ENCODE peak calls at places on chromosomes 6 and 20, in five cellular contexts. N is GM12891, X is GM12878, O is H1, K is HepG2. W is an unnamed sample.

GRCh38 chr20:34553366-34553867 is 5.1 kb upstream of the MAP1LC3A start:
- DNase-seq in K (no peak), N (no peak), O (no peak), X (no peak), W (no peak)

GRCh38 chr6:73299171-73300073 is 36.4 kb upstream of the KHDC1 start:
- DNase-seq in O (no peak), K (no peak), N (no peak), X (no peak), W (no peak)

GRCh38 chr6:19697744-19698290 is 139.4 kb upstream of the ID4 start:
- DNase-seq in K (no peak), O (no peak), X (no peak), N (no peak), W (no peak)

GRCh38 chr6:7902221-7902620 is 8.4 kb downstream of the TXNDC5 start:
- DNase-seq in X (no peak), K (no peak), O (no peak), N (no peak), W (no peak)

GRCh38 chr20:10357974-10358373 is 76.0 kb downstream of the MKKS start:
- DNase-seq in N (no peak), K (no peak), X (no peak), O (no peak), W (no peak)

GRCh38 chr20:57783956-57784837 is 74.4 kb upstream of the PMEPA1 start:
- DNase-seq in K (no peak), O (no peak), X (no peak), N (no peak), W (no peak)

GRCh38 chr6:9316831-9317230 is 881.5 kb upstream of the SLC35B3 start:
- DNase-seq in X (no peak), N (no peak), O (no peak), K (no peak), W (no peak)

GRCh38 chr6:116458264-116458663 is 2.9 kb upstream of the CALHM6 start:
- DNase-seq in X (no peak), O (no peak), K (no peak), N (no peak), W (no peak)

GRCh38 chr20:11799131-11799800 is 118.4 kb upstream of the BTBD3 start:
- DNase-seq in K (no peak), O (no peak), X (no peak), N (no peak), W (no peak)

GRCh38 chr6:73606428-73606827 is 47.4 kb downstream of the SLC17A5 start:
- DNase-seq in K (no peak), O (no peak), N (no peak), X (no peak), W (no peak)

GRCh38 chr20:49288784-49289696 is 11.2 kb upstream of the ZNFX1 start:
- DNase-seq in O (no peak), K (no peak), N (no peak), X (no peak), W (no peak)

GRCh38 chr20:49286689-49287551 is 9.1 kb upstream of the ZNFX1 start:
- DNase-seq in N (no peak), K (peak; percentile 79), O (no peak), X (no peak), W (no peak)

GRCh38 chr20:49288250-49288751 is 10.4 kb upstream of the ZNFX1 start:
- DNase-seq in K (no peak), N (no peak), O (no peak), X (no peak), W (no peak)

GRCh38 chr20:49285813-49286494 is 8.1 kb upstream of the ZNFX1 start:
- DNase-seq in K (no peak), N (no peak), X (no peak), O (no peak), W (no peak)

GRCh38 chr20:49287555-49288249 is 9.8 kb upstream of the ZNFX1 start:
- DNase-seq in N (no peak), X (no peak), O (no peak), K (peak; percentile 61), W (no peak)
- TF ChIP-seq POLR2AphosphoS5 in N (peak; percentile 62), X (no peak), O (peak; percentile 97), K (peak; percentile 53), W (peak; percentile 89)

DNA sequence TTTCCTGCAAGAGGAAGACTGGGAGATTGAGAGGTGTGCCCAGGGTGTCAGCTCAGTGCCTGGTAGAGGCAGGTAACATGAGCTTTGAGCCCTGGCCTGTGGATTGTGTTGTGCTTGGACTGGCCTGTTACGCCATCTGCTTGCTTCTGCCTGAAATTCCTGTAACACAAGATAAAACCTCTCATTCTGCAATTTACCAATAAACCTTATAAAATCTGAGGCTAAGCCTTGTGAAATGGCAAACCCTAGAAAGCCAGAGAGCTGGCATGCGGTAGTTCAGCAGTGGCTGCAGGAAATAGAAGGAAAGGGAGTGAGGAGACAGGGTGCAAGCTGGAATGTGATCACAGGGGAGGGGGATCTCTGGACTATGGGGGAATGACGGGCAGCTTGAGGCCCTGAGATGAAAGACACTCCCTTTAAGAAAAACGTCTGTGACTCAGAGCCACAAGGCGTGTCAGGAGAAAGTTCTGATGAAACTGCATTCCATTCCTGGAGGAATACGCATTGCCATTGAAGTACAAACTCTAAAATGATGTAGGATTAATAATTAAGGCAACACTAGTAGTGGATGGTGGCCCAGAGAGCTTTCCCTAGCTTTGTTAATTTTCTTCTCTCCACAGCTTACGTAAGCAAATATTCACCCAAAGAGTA is 26.3 kb upstream of the TFAP2A start:
- DNase-seq in K (peak; percentile 63), X (no peak), O (no peak), N (no peak), W (no peak)
- TF ChIP-seq TAF1 in K (no peak), X (no peak), O (no peak), N (no peak), W (no peak)

GRCh38 chr6:32973144-32973854 is 4.9 kb downstream of the BRD2 start:
- DNase-seq in K (peak; percentile 50), N (no peak), X (no peak), O (no peak), W (no peak)

GRCh38 chr6:32972353-32973143 is 4.2 kb downstream of the BRD2 start:
- DNase-seq in O (no peak), N (no peak), X (no peak), K (no peak), W (no peak)

GRCh38 chr6:32974541-32975308 is 6.3 kb downstream of the BRD2 start:
- DNase-seq in K (no peak), X (no peak), N (no peak), O (no peak), W (no peak)

GRCh38 chr6:32975886-32976285 is 7.5 kb downstream of the BRD2 start:
- DNase-seq in N (no peak), K (no peak), X (no peak), O (no peak), W (no peak)

GRCh38 chr6:32973934-32974333 is 5.5 kb downstream of the BRD2 start:
- DNase-seq in X (no peak), N (peak; percentile 33), K (no peak), O (no peak), W (no peak)
- TF ChIP-seq POLR2A in X (no peak), N (no peak), K (no peak), O (no peak), W (no peak)

GRCh38 chr20:8121666-8122065 is 10.4 kb upstream of the PLCB1 start:
- DNase-seq in K (no peak), N (no peak), O (no peak), X (no peak), W (no peak)

GRCh38 chr20:8124639-8125038 is 7.4 kb upstream of the PLCB1 start:
- DNase-seq in X (no peak), K (no peak), N (no peak), O (no peak), W (no peak)

GRCh38 chr20:8117636-8118413 is 14.2 kb upstream of the PLCB1 start:
- DNase-seq in N (no peak), O (no peak), X (no peak), K (no peak), W (no peak)

GRCh38 chr20:8116067-8116811 is 15.8 kb upstream of the PLCB1 start:
- DNase-seq in X (no peak), O (no peak), K (peak; percentile 30), N (no peak), W (no peak)

DNA sequence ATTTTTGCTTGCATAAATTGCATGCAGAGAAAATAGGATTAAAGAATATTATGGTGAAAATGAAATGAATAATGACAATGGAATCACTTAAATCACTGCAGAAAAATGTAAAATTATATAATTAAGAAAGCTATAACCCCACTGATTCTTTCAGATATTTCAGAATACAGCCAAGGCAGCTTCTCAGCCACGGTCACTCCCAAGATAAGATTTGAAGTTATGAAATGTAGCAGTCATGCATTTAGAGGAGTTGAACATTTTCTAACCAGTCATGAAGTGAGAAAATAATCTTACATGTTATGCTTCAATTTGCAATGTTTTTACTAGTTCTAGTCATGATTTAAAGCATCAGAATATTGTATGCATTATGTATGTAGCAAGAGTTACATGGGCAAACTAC is 13.3 kb upstream of the PLCB1 start:
- DNase-seq in X (no peak), K (no peak), O (no peak), N (no peak), W (no peak)
- TF ChIP-seq POLR2AphosphoS5 in X (no peak), K (no peak), O (no peak), N (no peak), W (no peak)

GRCh38 chr6:41646026-41646795 is 7.9 kb downstream of the MDFI start:
- DNase-seq in N (no peak), K (no peak), X (no peak), O (no peak), W (no peak)

GRCh38 chr6:41647061-41647511 is 8.8 kb downstream of the MDFI start:
- DNase-seq in O (no peak), K (no peak), N (no peak), X (no peak), W (no peak)

GRCh38 chr6:41649596-41649995 is 11.3 kb downstream of the MDFI start:
- DNase-seq in X (no peak), K (no peak), O (no peak), N (no peak), W (no peak)

GRCh38 chr6:41648921-41649320 is 10.7 kb downstream of the MDFI start:
- DNase-seq in X (no peak), K (no peak), N (no peak), O (no peak), W (no peak)

DNA sequence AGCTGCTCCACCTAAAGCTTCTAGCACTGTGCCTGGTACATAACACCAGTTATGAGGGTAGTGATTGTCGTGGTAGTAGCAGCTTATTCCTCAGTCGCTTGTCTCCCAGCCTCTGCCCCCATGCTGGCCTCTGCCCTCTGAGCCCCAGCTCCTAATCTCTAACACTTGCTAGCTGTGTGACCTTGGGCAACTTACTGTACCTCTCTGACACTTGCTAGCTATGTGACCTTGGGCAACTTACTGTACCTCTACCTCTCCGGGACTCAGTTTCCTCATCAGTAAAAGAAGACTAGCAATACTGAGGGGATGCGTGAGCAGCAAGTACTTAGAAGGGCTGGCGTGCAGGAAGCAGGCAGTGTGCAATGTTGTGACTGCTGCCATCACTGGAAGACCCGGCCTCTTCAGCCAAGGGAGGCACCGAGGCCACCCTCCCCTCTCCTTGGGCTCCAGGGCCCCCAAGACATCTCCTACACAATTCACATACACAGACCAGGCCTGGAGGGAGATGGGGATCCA is 9.9 kb downstream of the MDFI start:
- DNase-seq in X (no peak), N (no peak), O (no peak), K (no peak), W (no peak)
- TF ChIP-seq TAF1 in X (no peak), N (no peak), O (no peak), K (no peak), W (no peak)

DNA sequence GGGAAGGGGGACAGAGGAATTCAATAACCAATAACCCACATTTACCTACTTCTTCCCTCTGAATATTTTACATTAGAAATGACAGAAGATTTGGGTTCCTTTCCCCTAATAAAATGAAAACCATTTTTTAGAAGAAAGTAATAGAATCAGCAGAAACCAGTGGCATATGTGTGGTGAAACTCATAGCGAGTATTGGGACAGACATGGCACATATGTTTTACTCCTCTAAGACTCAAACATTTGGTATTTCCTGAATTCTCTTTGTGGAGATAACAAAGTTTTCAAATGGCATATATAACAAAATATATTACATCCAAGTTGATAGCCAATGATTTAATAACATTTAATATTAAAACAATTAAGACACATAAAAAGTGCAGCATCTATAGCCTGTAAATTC is 12.9 kb upstream of the BEND3 start:
- DNase-seq in N (no peak), O (no peak), X (no peak), K (no peak), W (no peak)
- TF ChIP-seq POLR2A in N (no peak), O (no peak), X (no peak), K (no peak), W (no peak)